ENCODE peak calls at places on chromosomes 1 and 21, in four cellular contexts. G, M, R and Z are unnamed samples.
A peak's percentile ranks its signal among the peaks of the same experiment; 100 is the strongest.

GRCh38 chr1:203161175-203161574 is 14.5 kb downstream of the MYBPH start:
- DNase-seq in G (no peak), M (no peak), R (no peak), Z (no peak)

GRCh38 chr1:21511579-21512522 is 2.6 kb downstream of the ALPL start:
- DNase-seq in G (no peak), M (no peak), R (peak; percentile 62), Z (peak; percentile 56)

GRCh38 chr1:66168919-66169725 is 364.8 kb upstream of the SGIP1 start:
- DNase-seq in G (peak; percentile 35), M (no peak), R (no peak), Z (no peak)

GRCh38 chr1:41394918-41395598 is 33.8 kb downstream of the FOXO6 start:
- DNase-seq in G (peak; percentile 94), M (peak; percentile 49), R (no peak), Z (no peak)

GRCh38 chr1:21822349-21822748 is 10.3 kb downstream of the LDLRAD2 start:
- DNase-seq in G (peak; percentile 73), M (peak; percentile 44), R (no peak), Z (no peak)

GRCh38 chr1:227953022-227953412 is 5.3 kb upstream of the WNT9A start:
- DNase-seq in G (no peak), M (no peak), R (no peak), Z (no peak)

GRCh38 chr1:184457500-184457899 is 70.7 kb downstream of the C1orf21 start:
- DNase-seq in G (no peak), M (no peak), R (no peak), Z (no peak)

GRCh38 chr1:162632743-162633326 is 571 bp downstream of the DDR2 start:
- DNase-seq in G (no peak), M (no peak), R (no peak), Z (no peak)

GRCh38 chr1:38030596-38031512 is 15.7 kb downstream of the POU3F1 start:
- DNase-seq in G (no peak), M (no peak), R (no peak), Z (no peak)

GRCh38 chr1:167197692-167198091 is 23.0 kb upstream of the POU2F1 start:
- DNase-seq in G (no peak), M (no peak), R (no peak), Z (no peak)

GRCh38 chr21:44684483-44684882 is 2.5 kb upstream of the KRTAP12-1 start:
- DNase-seq in G (no peak), M (no peak), R (no peak), Z (no peak)

GRCh38 chr1:61132176-61133047 is 50.1 kb downstream of the NFIA start:
- DNase-seq in G (peak; percentile 47), M (peak; percentile 65), R (no peak), Z (no peak)

GRCh38 chr1:164561461-164561860 is 2.5 kb downstream of the PBX1 start:
- DNase-seq in G (no peak), M (no peak), R (no peak), Z (no peak)

GRCh38 chr1:60972841-60973364 is 109.5 kb upstream of the NFIA start:
- DNase-seq in G (no peak), M (no peak), R (no peak), Z (no peak)

GRCh38 chr21:20108976-20109375 is 889.2 kb upstream of the NCAM2 start:
- DNase-seq in G (peak; percentile 18), M (no peak), R (no peak), Z (no peak)

GRCh38 chr1:52204696-52205095 is 62.8 kb downstream of the ZFYVE9 start:
- DNase-seq in G (no peak), M (no peak), R (no peak), Z (no peak)

GRCh38 chr1:55375617-55376258 is 160.6 kb upstream of the USP24 start:
- DNase-seq in G (peak; percentile 69), M (peak; percentile 65), R (no peak), Z (peak; percentile 40)

GRCh38 chr1:43493661-43494450 is 36.8 kb upstream of the PTPRF start:
- DNase-seq in G (peak; percentile 83), M (no peak), R (no peak), Z (no peak)

GRCh38 chr1:232327296-232327695 is 302.6 kb downstream of the SIPA1L2 start:
- DNase-seq in G (no peak), M (no peak), R (no peak), Z (no peak)

GRCh38 chr1:201795066-201795465 is 33.9 kb upstream of the IPO9 start:
- DNase-seq in G (peak; percentile 12), M (no peak), R (no peak), Z (no peak)

GRCh38 chr1:161119017-161119378 is 1.1 kb downstream of the NIT1 start:
- DNase-seq in G (peak; percentile 22), M (peak; percentile 37), R (peak; percentile 47), Z (no peak)

GRCh38 chr1:115258302-115258866 is 79.7 kb downstream of the NGF start:
- DNase-seq in G (no peak), M (no peak), R (no peak), Z (no peak)

GRCh38 chr1:117178756-117179155 is 32.0 kb downstream of the VTCN1 start:
- DNase-seq in G (no peak), M (no peak), R (no peak), Z (no peak)

GRCh38 chr1:240526321-240526720 is 85.6 kb downstream of the GREM2 start:
- DNase-seq in G (peak; percentile 66), M (no peak), R (no peak), Z (no peak)

GRCh38 chr1:85580046-85580411 is 532 bp upstream of the CCN1 start:
- DNase-seq in G (no peak), M (peak; percentile 48), R (no peak), Z (peak; percentile 47)

GRCh38 chr1:100575406-100575805 is 37.5 kb downstream of the GPR88 start:
- DNase-seq in G (no peak), M (no peak), R (no peak), Z (no peak)

GRCh38 chr21:46063734-46064680 is 33.9 kb upstream of the COL6A2 start:
- DNase-seq in G (no peak), M (no peak), R (no peak), Z (no peak)

GRCh38 chr1:228460830-228461229 is 26.4 kb upstream of the RNF187 start:
- DNase-seq in G (no peak), M (no peak), R (no peak), Z (no peak)

GRCh38 chr1:9338354-9339250 is 45.9 kb downstream of the SPSB1 start:
- DNase-seq in G (no peak), M (no peak), R (no peak), Z (peak; percentile 67)

GRCh38 chr1:161481624-161482392 is 23.4 kb upstream of the FCGR2A start:
- DNase-seq in G (no peak), M (no peak), R (no peak), Z (no peak)

GRCh38 chr1:228363686-228364067 is 43.0 kb downstream of the TRIM11 start:
- DNase-seq in G (no peak), M (no peak), R (peak; percentile 50), Z (peak; percentile 35)

GRCh38 chr1:43285269-43285986 is at the start of gene C1orf210:
- DNase-seq in G (peak; percentile 34), M (no peak), R (no peak), Z (no peak)

GRCh38 chr21:33149166-33149565 is 79.2 kb downstream of the OLIG1 start:
- DNase-seq in G (peak; percentile 26), M (no peak), R (no peak), Z (no peak)

GRCh38 chr1:79745928-79746327 is 739.4 kb upstream of the ADGRL4 start:
- DNase-seq in G (no peak), M (no peak), R (no peak), Z (no peak)

GRCh38 chr1:15944308-15945010 is 31.4 kb downstream of the ZBTB17 start:
- DNase-seq in G (no peak), M (no peak), R (no peak), Z (peak; percentile 30)

GRCh38 chr1:54370287-54371003 is 35.7 kb downstream of the SSBP3 start:
- DNase-seq in G (no peak), M (no peak), R (no peak), Z (no peak)

GRCh38 chr1:39562886-39563285 is 13.7 kb downstream of the PABPC4 start:
- DNase-seq in G (no peak), M (no peak), R (no peak), Z (no peak)

GRCh38 chr1:226871047-226871365 is 590 bp downstream of the PSEN2 start:
- DNase-seq in G (no peak), M (peak; percentile 44), R (no peak), Z (no peak)

GRCh38 chr1:160483505-160484185 is 39.4 kb downstream of the SLAMF6 start:
- DNase-seq in G (no peak), M (no peak), R (no peak), Z (no peak)

GRCh38 chr1:2314803-2315710 is 76.3 kb downstream of the MORN1 start:
- DNase-seq in G (peak; percentile 79), M (peak; percentile 81), R (peak; percentile 75), Z (peak; percentile 83)
- H3K4me1 ChIP-seq in G (peaks cover 36% of the 10 kb centered on the region), M (peaks cover 5% of the 10 kb centered on the region), R (peaks cover 89% of the 10 kb centered on the region), Z (peaks cover 25% of the 10 kb centered on the region)

GRCh38 chr1:30684259-30684658 is 39.1 kb downstream of the MATN1 start:
- DNase-seq in G (no peak), M (no peak), R (no peak), Z (peak; percentile 12)
- H3K4me1 ChIP-seq in G (peaks cover 19% of the 10 kb centered on the region), M (no peaks in the 10 kb centered on the region), R (peaks cover 25% of the 10 kb centered on the region), Z (no peaks in the 10 kb centered on the region)

GRCh38 chr1:111199329-111199728 is 1.1 kb downstream of the DENND2D start:
- DNase-seq in G (no peak), M (no peak), R (no peak), Z (no peak)

GRCh38 chr1:111201275-111202090 is 1.0 kb upstream of the DENND2D start:
- DNase-seq in G (no peak), M (no peak), R (no peak), Z (no peak)

GRCh38 chr1:111200802-111201161 is 336 bp upstream of the DENND2D start:
- DNase-seq in G (no peak), M (no peak), R (no peak), Z (no peak)

GRCh38 chr1:111198836-111199235 is 1.6 kb downstream of the DENND2D start:
- DNase-seq in G (no peak), M (no peak), R (no peak), Z (no peak)

DNA sequence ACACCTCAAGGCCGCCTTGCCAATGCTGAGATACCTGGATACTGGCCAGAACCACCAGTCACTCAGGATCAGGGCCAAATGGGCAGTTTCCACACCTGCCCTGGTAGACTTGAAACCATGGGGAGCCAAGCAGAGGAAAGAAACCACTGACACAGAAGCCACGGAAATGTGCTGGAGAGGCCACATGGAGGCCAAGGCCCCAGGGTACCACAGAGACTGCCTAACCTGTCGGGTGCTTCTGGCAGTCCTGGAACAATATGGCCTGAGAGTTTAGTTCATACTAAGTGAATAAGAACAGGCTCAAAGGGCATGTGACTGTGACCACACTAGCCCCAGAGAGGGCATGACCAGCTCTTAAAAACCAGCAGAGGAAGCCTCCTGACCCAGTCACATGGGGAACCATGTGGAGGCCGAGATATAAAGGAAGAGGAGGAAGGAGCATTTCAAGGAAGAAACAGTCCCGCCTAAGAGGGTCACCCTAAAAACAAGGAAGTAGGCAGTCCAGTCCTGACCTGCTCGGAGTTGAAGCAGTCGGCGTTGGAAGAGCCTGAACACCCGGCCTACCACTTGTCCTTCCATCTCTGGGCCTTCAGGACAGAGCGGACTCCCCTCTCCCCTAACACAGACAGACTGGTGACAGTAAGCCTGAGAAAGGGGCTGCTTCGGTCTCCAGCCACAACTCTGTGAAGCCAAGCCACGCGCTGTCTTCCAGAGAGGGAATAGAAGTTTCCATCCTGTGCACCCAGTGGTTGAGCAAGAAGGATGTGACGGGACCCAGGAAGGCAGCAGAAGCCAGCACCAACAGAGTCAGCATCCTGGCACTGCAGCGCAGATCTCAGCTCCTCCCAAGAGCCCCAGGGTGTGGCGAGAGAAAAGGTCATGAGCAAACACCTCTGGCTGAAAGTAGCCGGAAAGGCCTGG is at the start of gene DENND2D:
- DNase-seq in G (no peak), M (no peak), R (peak; percentile 32), Z (no peak)
- H3K4me1 ChIP-seq in G (no peaks in the 10 kb centered on the region), M (no peaks in the 10 kb centered on the region), R (peaks cover 17% of the 10 kb centered on the region), Z (no peaks in the 10 kb centered on the region)

GRCh38 chr1:56387071-56387747 is 192.2 kb downstream of the PLPP3 start:
- DNase-seq in G (no peak), M (peak; percentile 21), R (no peak), Z (no peak)
- H3K4me1 ChIP-seq in G (peaks cover 24% of the 10 kb centered on the region), M (peaks cover 4% of the 10 kb centered on the region), R (peaks cover 33% of the 10 kb centered on the region), Z (no peaks in the 10 kb centered on the region)